ENCODE peak calls at places on chromosome 13, in ten cellular contexts. D, C, J, Q, L, I, E, V, F and X are unnamed samples.

GRCh38 chr13:49307365-49307764 is 59.6 kb downstream of the CDADC1 start:
- DNase-seq in I (no peak), C (no peak), F (no peak), D (no peak), E (no peak), J (no peak), V (no peak), Q (no peak), L (no peak), X (no peak)

GRCh38 chr13:98490195-98490771 is 86.6 kb downstream of the STK24 start:
- DNase-seq in C (no peak), E (no peak), Q (no peak), I (no peak), F (no peak), V (no peak), L (no peak), D (no peak), J (no peak), X (no peak)

GRCh38 chr13:91907398-91907797 is 509.0 kb downstream of the GPC5 start:
- DNase-seq in E (no peak), Q (no peak), J (no peak), D (no peak), V (no peak), I (no peak), F (no peak), L (no peak), C (no peak), X (no peak)

GRCh38 chr13:96806750-96807149 is 187.5 kb downstream of the OXGR1 start:
- DNase-seq in J (no peak), D (no peak), C (no peak), Q (no peak), F (no peak), L (no peak), V (no peak), E (no peak), I (no peak), X (no peak)

GRCh38 chr13:110023729-110024645 is 237.6 kb upstream of the IRS2 start:
- DNase-seq in D (no peak), E (peak), Q (no peak), L (no peak), J (no peak), I (no peak), V (no peak), C (no peak), F (peak), X (no peak)

GRCh38 chr13:44744880-44745633 is 168.9 kb upstream of the TSC22D1 start:
- DNase-seq in J (no peak), Q (no peak), D (no peak), V (no peak), E (no peak), L (no peak), I (peak), C (no peak), F (no peak), X (no peak)

GRCh38 chr13:79451500-79451962 is 29.4 kb upstream of the NDFIP2 start:
- DNase-seq in D (peak), I (peak), F (no peak), E (no peak), Q (peak), L (peak), C (peak), V (peak), J (peak), X (peak)

GRCh38 chr13:98584668-98585397 is 7.9 kb upstream of the STK24 start:
- DNase-seq in J (peak), L (no peak), V (no peak), F (no peak), E (no peak), C (no peak), I (no peak), D (no peak), Q (peak), X (no peak)

GRCh38 chr13:35817642-35818576 is 313.3 kb downstream of the DCLK1 start:
- DNase-seq in I (no peak), L (no peak), F (no peak), J (no peak), V (no peak), C (no peak), E (no peak), D (no peak), Q (peak), X (no peak)

GRCh38 chr13:45108716-45109706 is 11.3 kb upstream of the GTF2F2 start:
- DNase-seq in E (no peak), L (no peak), C (peak), I (no peak), D (no peak), F (no peak), V (no peak), J (peak), Q (peak), X (no peak)

GRCh38 chr13:114087430-114087829 is 45.0 kb downstream of the RASA3 start:
- DNase-seq in L (no peak), F (no peak), J (no peak), V (no peak), I (no peak), Q (no peak), C (no peak), D (no peak), E (no peak), X (no peak)

GRCh38 chr13:106859505-106859904 is 291.6 kb upstream of the ARGLU1 start:
- DNase-seq in Q (no peak), L (no peak), D (no peak), I (no peak), J (no peak), C (no peak), V (no peak), F (no peak), E (no peak), X (no peak)

GRCh38 chr13:43686557-43686956 is 100.2 kb downstream of the ENOX1 start:
- DNase-seq in J (peak), F (no peak), Q (peak), V (no peak), I (peak), E (no peak), D (peak), L (no peak), C (peak), X (no peak)

GRCh38 chr13:112057434-112057735 is 9.6 kb upstream of the SOX1 start:
- DNase-seq in J (no peak), E (no peak), C (no peak), I (no peak), L (no peak), F (no peak), D (no peak), V (no peak), Q (no peak), X (no peak)